ENCODE peak calls at places on chromosomes 1 and 21, in eight cellular contexts. E is PC-9, J is left lung, S is psoas muscle, I is HFFc6, Y is prostate gland, M is type B pancreatic cell, W is HFF-Myc. H is an unnamed sample.

GRCh38 chr1:2840036-2840809 is 38.7 kb upstream of the TTC34 start:
- DNase-seq in E (no peak), Y (no peak), W (no peak), J (peak), I (no peak), M (no peak), S (peak), H (no peak)

GRCh38 chr1:247539214-247539613 is 3.0 kb upstream of the OR2C3 start:
- DNase-seq in I (no peak), Y (no peak), J (no peak), E (no peak), M (no peak), S (no peak), W (no peak), H (no peak)

GRCh38 chr21:40732243-40732642 is 114.7 kb downstream of the DSCAM start:
- DNase-seq in Y (no peak), S (no peak), M (no peak), J (no peak), E (no peak), I (peak), W (no peak), H (no peak)

GRCh38 chr1:186082235-186082937 is 292.7 kb downstream of the TPR start:
- DNase-seq in J (no peak), Y (peak), W (peak), E (peak), M (peak), I (no peak), S (peak), H (peak)

GRCh38 chr21:14773777-14774345 is 227.7 kb upstream of the SAMSN1 start:
- DNase-seq in Y (no peak), S (peak), W (no peak), M (no peak), J (no peak), E (no peak), I (no peak), H (peak)

GRCh38 chr21:41927727-41928409 is 25.9 kb downstream of the C2CD2 start:
- DNase-seq in Y (no peak), I (no peak), J (peak), S (no peak), M (no peak), W (no peak), E (no peak), H (peak)

GRCh38 chr1:239814306-239814881 is 277.3 kb upstream of the FMN2 start:
- DNase-seq in S (no peak), J (no peak), M (no peak), E (peak), W (no peak), I (peak), Y (no peak), H (no peak)

GRCh38 chr1:246043556-246043955 is 463.5 kb downstream of the SMYD3 start:
- DNase-seq in M (no peak), Y (no peak), W (no peak), S (no peak), I (no peak), J (no peak), E (no peak), H (no peak)

GRCh38 chr1:28370220-28371010 is 875 bp downstream of the PHACTR4 start:
- DNase-seq in Y (peak), J (no peak), W (no peak), M (no peak), S (no peak), I (peak), E (no peak), H (peak)

GRCh38 chr1:44390277-44390676 is 14.8 kb upstream of the RNF220 start:
- DNase-seq in I (peak), E (peak), S (no peak), J (no peak), M (no peak), Y (no peak), W (peak), H (no peak)

GRCh38 chr1:173332026-173332425 is 124.9 kb upstream of the TNFSF4 start:
- DNase-seq in M (no peak), I (peak), S (peak), Y (no peak), E (no peak), J (no peak), W (no peak), H (no peak)

GRCh38 chr1:29590583-29591555 is 354.5 kb downstream of the PTPRU start:
- DNase-seq in Y (no peak), M (peak), E (peak), J (no peak), W (no peak), I (no peak), S (no peak), H (no peak)

GRCh38 chr1:59543211-59543668 is 246.3 kb downstream of the FGGY start:
- DNase-seq in M (no peak), E (no peak), Y (no peak), J (no peak), I (no peak), S (no peak), W (no peak), H (no peak)

GRCh38 chr1:230426246-230427101 is at the start of gene PGBD5:
- DNase-seq in Y (peak), I (no peak), M (peak), S (peak), J (peak), W (no peak), E (no peak), H (peak)

GRCh38 chr1:111912116-111912515 is 77.4 kb downstream of the KCND3 start:
- DNase-seq in E (no peak), Y (no peak), M (no peak), J (no peak), S (no peak), W (no peak), I (no peak), H (no peak)

GRCh38 chr1:29325675-29326074 is 89.4 kb downstream of the PTPRU start:
- DNase-seq in E (no peak), M (no peak), J (peak), I (no peak), Y (no peak), S (no peak), W (no peak), H (no peak)

GRCh38 chr1:156797212-156797871 is 19.3 kb downstream of the SH2D2A start:
- DNase-seq in Y (peak), E (peak), I (peak), S (no peak), W (no peak), M (no peak), J (no peak), H (peak)

GRCh38 chr21:20570824-20571232 is 427.4 kb upstream of the NCAM2 start:
- DNase-seq in J (no peak), W (no peak), M (no peak), I (no peak), E (no peak), S (no peak), Y (no peak), H (no peak)

GRCh38 chr1:213381572-213382084 is 330.6 kb downstream of the RPS6KC1 start:
- DNase-seq in Y (peak), M (no peak), S (no peak), I (no peak), W (no peak), E (no peak), J (no peak), H (no peak)

GRCh38 chr1:159932296-159933285 is 7.3 kb upstream of the TAGLN2 start:
- DNase-seq in J (peak), S (no peak), I (no peak), Y (no peak), W (no peak), M (no peak), E (no peak), H (no peak)

GRCh38 chr1:19435851-19436465 is 49.4 kb downstream of the CAPZB start:
- DNase-seq in I (peak), S (no peak), E (no peak), J (no peak), Y (no peak), M (no peak), W (no peak), H (no peak)

GRCh38 chr1:110686188-110686587 is 11.4 kb upstream of the KCNA3 start:
- DNase-seq in W (no peak), S (no peak), Y (no peak), E (no peak), J (no peak), M (no peak), I (no peak), H (no peak)

GRCh38 chr1:60898987-60899386 is 183.4 kb upstream of the NFIA start:
- DNase-seq in I (no peak), J (no peak), M (no peak), E (no peak), Y (no peak), W (no peak), S (no peak), H (no peak)

GRCh38 chr1:21673277-21673780 is 4.2 kb upstream of the RAP1GAP start:
- DNase-seq in M (no peak), S (peak), J (no peak), W (peak), I (peak), Y (peak), E (no peak), H (no peak)

GRCh38 chr1:23291706-23292105 is 52.4 kb downstream of the HNRNPR start:
- DNase-seq in M (no peak), W (no peak), I (no peak), S (no peak), E (no peak), Y (no peak), J (no peak), H (no peak)

GRCh38 chr1:62687903-62688686 is at the start of gene DOCK7:
- DNase-seq in Y (peak), J (peak), S (peak), I (peak), W (no peak), M (peak), E (peak), H (peak)

GRCh38 chr1:44336668-44337067 is 18.4 kb downstream of the ERI3 start:
- DNase-seq in J (no peak), E (no peak), W (no peak), I (no peak), Y (no peak), M (no peak), S (no peak), H (no peak)

GRCh38 chr1:110916669-110917306 is 43.8 kb downstream of the CD53 start:
- DNase-seq in M (no peak), Y (no peak), S (no peak), J (no peak), E (peak), W (peak), I (peak), H (peak)

GRCh38 chr1:19013826-19014548 is 57.5 kb upstream of the IFFO2 start:
- DNase-seq in Y (no peak), W (no peak), E (no peak), I (no peak), S (no peak), J (no peak), M (peak), H (no peak)

GRCh38 chr21:21232320-21232719 is 234.1 kb downstream of the NCAM2 start:
- DNase-seq in E (no peak), W (no peak), S (no peak), I (peak), M (no peak), J (no peak), Y (no peak), H (no peak)

GRCh38 chr1:11719313-11720032 is 16.5 kb upstream of the AGTRAP start:
- DNase-seq in E (no peak), Y (peak), W (no peak), M (no peak), J (peak), I (peak), S (peak), H (peak)

GRCh38 chr1:197195100-197195499 is 48.6 kb upstream of the ASPM start:
- DNase-seq in W (no peak), Y (no peak), S (no peak), I (no peak), M (no peak), E (no peak), J (no peak), H (no peak)

GRCh38 chr1:115237023-115237422 is 101.0 kb downstream of the NGF start:
- DNase-seq in M (no peak), Y (no peak), J (no peak), E (no peak), W (no peak), S (no peak), I (no peak), H (no peak)

GRCh38 chr1:236103646-236104218 is 38.6 kb upstream of the GPR137B start:
- DNase-seq in I (peak), W (no peak), E (no peak), J (no peak), Y (peak), M (no peak), S (no peak), H (peak)

GRCh38 chr1:168842306-168842705 is 113.3 kb upstream of the DPT start:
- DNase-seq in J (no peak), Y (no peak), I (no peak), W (no peak), E (no peak), M (no peak), S (no peak), H (no peak)

DNA sequence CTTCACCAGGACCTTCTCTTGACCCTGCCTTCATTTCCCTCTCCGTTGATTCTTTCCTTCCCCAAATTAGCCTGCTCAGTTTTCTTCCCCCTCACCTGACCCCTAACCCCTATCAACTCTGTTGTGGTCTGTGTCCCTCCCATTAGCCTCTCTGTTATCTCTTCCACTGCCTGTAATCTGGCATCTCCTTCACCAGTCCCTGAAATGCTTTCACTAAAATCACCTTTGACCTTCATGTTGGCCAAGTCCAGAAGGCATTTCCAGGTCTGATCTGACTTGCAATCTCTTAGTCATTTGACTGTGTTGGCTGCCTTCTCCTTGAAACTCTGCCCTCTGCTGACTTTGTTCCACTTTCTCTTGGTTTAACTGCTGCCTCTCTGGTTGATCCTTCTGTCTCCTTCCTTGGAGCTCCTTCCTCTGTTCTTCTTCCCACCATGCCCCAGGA is 28.2 kb downstream of the ATP8B2 start:
- DNase-seq in I (peak), E (peak), S (no peak), W (peak), J (no peak), M (no peak), Y (no peak), H (peak)
- TF ChIP-seq CTCF in I (peak), E (no peak), S (peak), W (peak), J (no peak), M (no peak), Y (peak), H (peak)

DNA sequence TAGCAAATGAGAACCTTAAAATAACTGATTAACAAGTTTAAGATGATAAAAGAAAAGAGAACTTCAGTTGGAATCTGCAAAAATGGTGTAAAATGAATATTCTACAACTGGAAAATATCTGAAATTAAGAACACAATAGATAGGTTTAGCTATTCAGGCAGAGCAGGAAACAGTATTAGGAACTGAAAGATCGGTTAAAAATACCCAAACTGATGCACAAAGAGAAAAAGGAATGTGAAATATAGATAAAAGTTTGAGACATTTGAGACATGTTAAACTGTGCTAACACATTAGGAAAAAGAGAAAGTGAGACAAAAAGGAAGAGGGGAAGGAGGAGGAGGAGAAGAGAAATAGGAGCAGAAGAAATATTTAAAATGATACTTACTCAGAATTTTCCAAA is 12.1 kb downstream of the CD55 start:
- DNase-seq in S (no peak), E (no peak), M (no peak), J (no peak), Y (no peak), I (no peak), W (no peak), H (no peak)
- TF ChIP-seq CTCF in S (no peak), E (no peak), M (no peak), J (no peak), Y (no peak), I (no peak), W (no peak), H (no peak)

GRCh38 chr1:162040657-162041056 is 17.0 kb upstream of the OLFML2B start:
- DNase-seq in S (no peak), J (no peak), Y (no peak), W (no peak), I (peak), M (no peak), E (peak), H (no peak)
- TF ChIP-seq CTCF in S (no peak), J (no peak), Y (peak), W (peak), I (peak), M (peak), E (peak), H (no peak)

GRCh38 chr21:31505975-31506374 is 153.5 kb upstream of the SOD1 start:
- DNase-seq in I (no peak), S (no peak), Y (no peak), W (no peak), J (no peak), E (no peak), M (no peak), H (no peak)

GRCh38 chr21:31511258-31511657 is 148.2 kb upstream of the SOD1 start:
- DNase-seq in Y (no peak), W (no peak), S (no peak), I (no peak), E (no peak), J (no peak), M (no peak), H (no peak)

GRCh38 chr21:31514598-31514997 is 144.9 kb upstream of the SOD1 start:
- DNase-seq in E (no peak), W (no peak), J (no peak), M (no peak), Y (peak), I (no peak), S (no peak), H (no peak)

GRCh38 chr21:31503939-31504338 is 155.6 kb upstream of the SOD1 start:
- DNase-seq in M (no peak), S (no peak), I (no peak), J (no peak), Y (peak), E (no peak), W (no peak), H (no peak)

DNA sequence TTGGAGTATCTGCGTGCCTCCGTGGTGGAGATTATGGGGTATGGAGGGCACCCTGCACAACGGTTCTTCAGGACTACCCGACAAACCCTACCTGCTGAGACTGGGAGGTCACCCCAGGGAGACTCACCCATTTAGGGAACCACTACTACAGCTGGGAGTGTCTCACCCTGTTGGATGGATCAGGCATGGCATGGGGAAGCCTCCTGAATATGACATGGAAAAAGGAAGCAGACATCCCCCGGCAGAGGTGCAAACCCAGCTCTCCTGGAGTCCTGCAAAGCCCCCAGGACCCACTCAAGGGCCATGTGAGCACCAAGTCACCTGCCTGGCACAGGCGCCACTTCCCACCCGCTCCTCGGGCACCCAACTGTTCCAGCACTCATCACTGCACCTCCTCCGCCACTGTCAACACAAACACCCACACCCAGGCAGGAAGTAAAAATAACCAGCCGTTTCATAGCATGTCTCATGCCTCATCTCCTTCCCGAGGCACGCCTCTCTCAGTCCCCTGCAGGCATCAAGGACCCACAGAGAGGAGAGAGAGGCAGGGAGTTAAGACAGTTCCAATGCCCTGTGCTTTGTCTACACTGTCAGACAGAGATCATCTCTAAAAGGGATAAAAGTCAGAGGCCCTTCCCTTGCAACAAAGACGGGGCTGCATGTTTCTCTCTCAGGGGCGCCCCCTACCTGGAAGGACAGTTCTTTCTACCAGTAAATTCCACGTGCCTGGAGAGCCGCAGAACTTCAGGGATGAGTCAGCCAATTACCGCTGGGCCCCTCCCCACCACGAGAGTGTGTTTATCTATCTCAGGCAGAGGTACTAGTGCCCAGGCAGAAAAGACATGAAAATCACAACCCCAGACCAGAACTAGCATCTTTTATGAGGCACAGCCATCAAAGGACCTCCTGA is 150.1 kb upstream of the SOD1 start:
- DNase-seq in J (no peak), Y (no peak), I (no peak), E (peak), W (no peak), M (no peak), S (no peak), H (peak)
- TF ChIP-seq CTCF in J (no peak), Y (no peak), I (no peak), E (peak), W (no peak), M (peak), S (no peak), H (no peak)

GRCh38 chr1:117136749-117137148 is 15.2 kb upstream of the TRIM45 start:
- DNase-seq in S (no peak), W (no peak), M (no peak), I (no peak), E (no peak), J (no peak), Y (no peak), H (no peak)
- TF ChIP-seq CTCF in S (no peak), W (no peak), M (no peak), I (no peak), E (no peak), J (no peak), Y (no peak), H (no peak)

GRCh38 chr1:8780405-8780804 is 37.0 kb downstream of the RERE start:
- DNase-seq in M (no peak), I (no peak), W (no peak), E (no peak), S (no peak), J (no peak), Y (no peak), H (no peak)
- TF ChIP-seq CTCF in M (no peak), I (no peak), W (no peak), E (no peak), S (no peak), J (no peak), Y (no peak), H (no peak)

GRCh38 chr1:65020774-65021173 is 54.4 kb upstream of the JAK1 start:
- DNase-seq in S (no peak), I (no peak), M (no peak), Y (no peak), E (no peak), W (no peak), J (no peak), H (no peak)
- TF ChIP-seq CTCF in S (peak), I (peak), M (peak), Y (no peak), E (peak), W (peak), J (peak), H (peak)

DNA sequence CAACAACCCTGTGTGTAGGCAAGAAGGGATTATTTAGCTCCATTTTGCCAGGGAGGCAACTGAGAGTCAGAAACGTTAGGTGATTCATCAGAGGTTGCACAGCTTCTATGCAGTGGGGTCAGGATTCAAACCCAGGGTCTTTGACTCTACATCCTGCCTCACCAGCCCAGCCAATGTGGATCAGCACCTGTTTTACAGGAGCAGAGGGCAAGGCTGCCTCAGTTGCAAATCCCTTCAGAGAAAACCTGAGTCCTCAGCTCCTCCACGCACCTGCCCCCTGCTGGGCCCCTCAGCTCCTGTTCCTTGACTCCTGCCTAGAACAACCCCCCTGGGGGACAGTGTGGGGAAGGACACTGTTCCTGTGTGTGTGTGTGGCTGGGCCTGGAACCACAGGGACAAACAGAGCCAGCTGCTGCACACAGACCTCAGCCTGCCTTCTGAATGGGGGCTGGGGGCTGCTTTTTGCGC is 61.6 kb downstream of the LRRN2 start:
- DNase-seq in I (no peak), E (no peak), M (no peak), W (no peak), J (no peak), Y (no peak), S (no peak), H (no peak)
- TF ChIP-seq CTCF in I (peak), E (no peak), M (peak), W (peak), J (no peak), Y (no peak), S (no peak), H (no peak)